ENCODE peak calls at places on chromosomes 12 and 14, in eight cellular contexts. F is epithelial cell of esophagus, C is lower leg skin, Q is left lung, U is lung, H is WTC11, Y is suprapubic skin, J is colonic mucosa. I is an unnamed sample.

GRCh38 chr12:92978607-92979006 is 49.5 kb upstream of the EEA1 start:
- DNase-seq in Y (no peak), H (no peak), Q (no peak), J (no peak), F (peak; percentile 82), U (no peak), C (no peak), I (no peak)

GRCh38 chr12:56221233-56221756 is 427 bp downstream of the RNF41 start:
- DNase-seq in U (peak; percentile 65), Q (peak; percentile 53), C (peak; percentile 92), Y (peak; percentile 86), F (peak; percentile 47), H (peak; percentile 62), J (peak; percentile 53), I (no peak)

GRCh38 chr12:69388371-69388770 is 28.8 kb downstream of the YEATS4 start:
- DNase-seq in H (no peak), Y (no peak), J (no peak), Q (no peak), C (no peak), U (no peak), F (peak; percentile 66), I (no peak)

GRCh38 chr12:65100140-65100539 is 21.0 kb downstream of the WIF1 start:
- DNase-seq in Q (no peak), J (no peak), Y (no peak), U (no peak), H (no peak), F (peak; percentile 31), C (no peak), I (no peak)

GRCh38 chr14:28280997-28281598 is 485.5 kb upstream of the FOXG1 start:
- DNase-seq in Q (no peak), J (no peak), U (no peak), Y (no peak), C (no peak), H (no peak), F (no peak), I (no peak)

GRCh38 chr12:51217133-51217967 is 512 bp downstream of the POU6F1 start:
- DNase-seq in C (peak; percentile 91), U (peak; percentile 58), J (peak; percentile 52), Y (peak; percentile 81), F (no peak), Q (peak; percentile 62), H (peak; percentile 70), I (peak; percentile 94)

GRCh38 chr12:69405466-69405865 is 45.9 kb downstream of the YEATS4 start:
- DNase-seq in F (peak; percentile 97), U (no peak), H (no peak), J (no peak), C (no peak), Q (peak; percentile 55), Y (no peak), I (no peak)

GRCh38 chr14:88791629-88792571 is 853 bp downstream of the EML5 start:
- DNase-seq in Q (peak; percentile 34), U (peak; percentile 29), Y (peak; percentile 65), H (peak; percentile 18), F (no peak), J (peak; percentile 30), C (no peak), I (no peak)

GRCh38 chr12:110355080-110355479 is 48.4 kb downstream of the ANAPC7 start:
- DNase-seq in H (peak; percentile 61), J (no peak), U (no peak), F (peak; percentile 57), C (no peak), Y (no peak), Q (no peak), I (no peak)

GRCh38 chr14:23605931-23606585 is 27.5 kb upstream of the JPH4 start:
- DNase-seq in Y (no peak), H (no peak), Q (no peak), J (no peak), C (no peak), F (peak; percentile 16), U (no peak), I (no peak)

GRCh38 chr12:6234906-6235305 is 34.7 kb downstream of the CD9 start:
- DNase-seq in U (no peak), C (no peak), F (no peak), Q (no peak), Y (no peak), J (peak; percentile 49), H (no peak), I (no peak)

GRCh38 chr14:74855945-74856344 is 20.0 kb downstream of the PROX2 start:
- DNase-seq in J (no peak), H (no peak), C (no peak), U (no peak), F (no peak), Q (no peak), Y (no peak), I (no peak)

GRCh38 chr14:95515523-95516517 is 630 bp downstream of the SYNE3 start:
- DNase-seq in Q (peak; percentile 80), Y (peak; percentile 81), H (peak; percentile 68), U (no peak), J (peak; percentile 75), F (peak; percentile 26), C (peak; percentile 94), I (no peak)

GRCh38 chr14:106185837-106186233 is 659.5 kb downstream of the TMEM121 start:
- DNase-seq in J (peak; percentile 32), Y (no peak), F (no peak), C (no peak), H (no peak), U (no peak), Q (no peak), I (peak; percentile 77)

GRCh38 chr14:65486856-65487255 is 74.3 kb downstream of the FUT8 start:
- DNase-seq in F (no peak), Q (no peak), U (no peak), J (no peak), H (no peak), C (no peak), Y (no peak), I (no peak)

GRCh38 chr12:2739832-2740641 is 54.7 kb upstream of the FKBP4 start:
- DNase-seq in J (peak; percentile 32), C (no peak), Q (no peak), F (peak; percentile 4), H (no peak), Y (no peak), U (no peak), I (peak; percentile 45)

GRCh38 chr12:93913845-93914244 is 234.5 kb upstream of the PLXNC1 start:
- DNase-seq in U (no peak), H (no peak), Q (no peak), Y (no peak), F (no peak), J (no peak), C (no peak), I (no peak)

GRCh38 chr12:10607885-10608458 is 5.4 kb downstream of the MAGOHB start:
- DNase-seq in J (no peak), H (no peak), Q (no peak), F (peak; percentile 30), Y (no peak), U (no peak), C (no peak), I (no peak)
- TF ChIP-seq CTCF in J (peak; percentile 10), H (no peak), Q (no peak), F (peak; percentile 47), Y (no peak), U (no peak), C (no peak), I (no peak)

DNA sequence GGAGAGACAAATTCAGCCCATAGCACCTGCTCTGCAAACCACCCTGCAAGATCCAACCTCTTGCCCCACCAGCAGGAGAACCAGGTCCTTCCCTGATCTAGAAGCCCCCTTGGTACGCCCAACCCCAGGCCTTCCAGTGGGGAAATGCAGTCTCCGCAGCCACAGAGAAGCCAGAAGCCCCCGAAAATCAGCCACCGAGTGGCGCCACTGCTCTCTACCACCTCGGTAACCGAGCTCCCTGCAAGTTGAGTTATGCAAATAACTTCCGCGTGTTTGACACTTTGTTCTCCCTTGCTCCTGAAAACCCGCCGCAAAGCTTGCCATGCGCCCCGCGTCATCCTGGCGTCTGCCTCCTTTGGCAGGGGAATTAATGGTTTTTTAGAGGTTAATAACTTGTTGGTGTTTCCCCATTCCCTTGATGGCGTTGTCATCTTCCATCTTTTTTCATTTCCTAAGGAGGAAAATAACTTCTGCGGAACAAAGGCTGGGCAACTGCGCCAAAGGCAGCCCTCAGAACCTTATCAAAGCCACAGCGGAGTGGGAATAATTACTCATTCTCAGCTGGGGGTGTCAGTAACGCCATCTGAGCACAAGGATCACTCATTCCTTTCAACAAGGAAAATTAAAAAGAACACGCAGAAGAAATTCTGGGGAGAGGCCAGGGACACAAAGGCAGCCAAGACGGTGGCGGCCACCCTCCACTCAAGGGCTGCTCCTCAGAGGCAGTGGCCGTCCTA is 60.4 kb downstream of the FZD10 start:
- DNase-seq in C (no peak), Y (no peak), H (peak; percentile 37), F (no peak), J (no peak), Q (no peak), U (no peak), I (no peak)
- TF ChIP-seq CTCF in C (no peak), Y (no peak), H (no peak), F (no peak), J (no peak), Q (no peak), U (no peak), I (no peak)

DNA sequence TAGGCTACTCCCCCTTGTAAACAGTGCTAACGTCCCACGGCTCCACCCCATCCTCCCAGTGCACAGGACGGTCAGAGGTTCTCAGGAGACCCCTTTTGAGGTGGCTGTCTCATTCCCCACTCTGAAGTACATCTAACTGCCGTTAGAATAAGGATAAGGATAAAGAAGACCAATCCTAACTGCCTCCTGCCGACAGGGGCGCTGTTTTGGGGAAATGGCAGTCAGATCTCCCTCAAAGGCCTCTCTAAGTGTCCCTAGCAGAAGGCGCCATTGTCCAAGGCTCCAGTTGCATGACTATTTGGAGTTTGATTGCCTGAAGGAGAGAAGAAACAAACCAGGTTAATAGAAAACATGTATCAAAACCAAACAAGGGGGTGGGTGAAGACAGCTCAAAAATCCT is 29.1 kb upstream of the KLRB1 start:
- DNase-seq in H (peak; percentile 31), J (no peak), Y (no peak), F (no peak), Q (no peak), C (no peak), U (no peak), I (no peak)
- TF ChIP-seq CTCF in H (no peak), J (no peak), Y (no peak), F (no peak), Q (no peak), C (no peak), U (no peak), I (no peak)

DNA sequence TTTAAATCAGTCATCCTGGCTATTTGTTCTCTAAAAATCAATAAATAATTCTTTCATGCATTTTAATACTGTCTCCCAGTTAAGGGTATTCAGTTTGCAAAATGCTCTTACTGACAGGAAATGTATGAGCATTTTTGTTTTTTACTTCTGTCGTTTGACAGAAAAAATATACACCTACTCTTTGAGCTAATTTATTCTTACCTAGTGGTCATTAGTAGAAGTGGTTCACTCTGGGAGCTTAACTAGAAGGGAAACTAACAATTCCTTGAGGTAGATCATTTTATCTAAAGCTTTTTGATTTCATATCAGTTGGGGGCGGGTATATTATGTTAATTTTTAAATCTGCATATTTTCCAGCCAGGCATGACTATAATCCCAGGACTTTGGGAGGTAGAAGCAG is 33.8 kb upstream of the PAPLN start:
- DNase-seq in H (no peak), J (no peak), F (no peak), U (no peak), Q (no peak), C (no peak), Y (no peak), I (no peak)
- TF ChIP-seq CTCF in H (no peak), J (no peak), F (no peak), U (no peak), Q (no peak), C (no peak), Y (no peak), I (no peak)

I was measured in esophagus muscularis mucosa.